ENCODE peak calls at places on chromosomes 6 and 20, in four cellular contexts. X, D, P and W are unnamed samples.

GRCh38 chr20:50029697-50030428 is 47.1 kb downstream of the SNAI1 start:
- DNase-seq in X (no peak), D (no peak), P (peak; percentile 87), W (no peak)

GRCh38 chr6:26575494-26575939 is 21.2 kb upstream of the ABT1 start:
- DNase-seq in X (no peak), D (no peak), P (no peak), W (no peak)

GRCh38 chr20:14189794-14190402 is 147.5 kb downstream of the FLRT3 start:
- DNase-seq in X (no peak), D (no peak), P (peak; percentile 8), W (no peak)

GRCh38 chr20:25573288-25574251 is 11.8 kb downstream of the NINL start:
- DNase-seq in X (no peak), D (no peak), P (peak; percentile 32), W (no peak)

GRCh38 chr6:168113226-168113625 is 34.2 kb upstream of the FRMD1 start:
- DNase-seq in X (no peak), D (peak; percentile 37), P (no peak), W (no peak)

GRCh38 chr20:44326391-44327159 is 10.3 kb upstream of the R3HDML start:
- DNase-seq in X (no peak), D (no peak), P (no peak), W (no peak)

GRCh38 chr20:51097334-51098176 is 74.6 kb upstream of the KCNG1 start:
- DNase-seq in X (no peak), D (no peak), P (no peak), W (no peak)

GRCh38 chr20:37378785-37379598 is 33.1 kb downstream of the SRC start:
- DNase-seq in X (no peak), D (peak; percentile 77), P (no peak), W (no peak)

GRCh38 chr6:170516783-170517616 is 36.1 kb downstream of the PSMB1 start:
- DNase-seq in X (peak; percentile 29), D (no peak), P (peak; percentile 47), W (peak; percentile 35)

GRCh38 chr6:161584051-161584450 is 310.2 kb upstream of the AGPAT4 start:
- DNase-seq in X (no peak), D (no peak), P (no peak), W (no peak)

GRCh38 chr6:136927313-136927712 is 5.2 kb downstream of the SLC35D3 start:
- DNase-seq in X (no peak), D (no peak), P (no peak), W (no peak)

GRCh38 chr20:20079102-20079784 is 26.9 kb downstream of the CFAP61 start:
- DNase-seq in X (no peak), D (no peak), P (no peak), W (no peak)

GRCh38 chr6:12369781-12370262 is 79.7 kb downstream of the EDN1 start:
- DNase-seq in X (no peak), D (peak; percentile 71), P (no peak), W (no peak)
- TF ChIP-seq CTCF in X (no peak), D (no peak), P (no peak), W (no peak)

GRCh38 chr20:59940129-59940955 is at the start of the genes FAM217B and PPP1R3D:
- DNase-seq in X (peak; percentile 91), D (peak; percentile 100), P (peak; percentile 88), W (peak; percentile 84)
- TF ChIP-seq CTCF in X (peak; percentile 43), D (no peak), P (no peak), W (no peak)

DNA sequence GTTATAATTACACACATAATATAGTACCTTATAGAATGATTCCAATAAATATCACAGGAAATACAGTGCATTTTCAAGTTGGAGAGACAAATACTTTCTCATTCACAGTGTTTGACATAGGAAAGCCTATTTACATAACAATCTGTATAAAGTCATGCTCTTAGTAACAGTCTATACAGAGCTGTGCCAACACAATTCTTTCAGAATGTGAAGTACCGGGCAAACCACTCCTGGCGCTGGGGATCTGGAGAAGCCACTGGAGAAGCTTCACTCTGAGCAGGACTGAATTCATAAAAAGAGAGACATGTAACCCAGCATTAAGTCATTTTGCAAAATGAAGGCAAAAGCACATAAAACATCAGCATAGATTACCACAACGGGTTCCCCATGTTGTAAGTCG is 24.9 kb upstream of the MCM9 start:
- DNase-seq in X (no peak), D (no peak), P (no peak), W (no peak)
- TF ChIP-seq CTCF in X (no peak), D (no peak), P (no peak), W (no peak)

DNA sequence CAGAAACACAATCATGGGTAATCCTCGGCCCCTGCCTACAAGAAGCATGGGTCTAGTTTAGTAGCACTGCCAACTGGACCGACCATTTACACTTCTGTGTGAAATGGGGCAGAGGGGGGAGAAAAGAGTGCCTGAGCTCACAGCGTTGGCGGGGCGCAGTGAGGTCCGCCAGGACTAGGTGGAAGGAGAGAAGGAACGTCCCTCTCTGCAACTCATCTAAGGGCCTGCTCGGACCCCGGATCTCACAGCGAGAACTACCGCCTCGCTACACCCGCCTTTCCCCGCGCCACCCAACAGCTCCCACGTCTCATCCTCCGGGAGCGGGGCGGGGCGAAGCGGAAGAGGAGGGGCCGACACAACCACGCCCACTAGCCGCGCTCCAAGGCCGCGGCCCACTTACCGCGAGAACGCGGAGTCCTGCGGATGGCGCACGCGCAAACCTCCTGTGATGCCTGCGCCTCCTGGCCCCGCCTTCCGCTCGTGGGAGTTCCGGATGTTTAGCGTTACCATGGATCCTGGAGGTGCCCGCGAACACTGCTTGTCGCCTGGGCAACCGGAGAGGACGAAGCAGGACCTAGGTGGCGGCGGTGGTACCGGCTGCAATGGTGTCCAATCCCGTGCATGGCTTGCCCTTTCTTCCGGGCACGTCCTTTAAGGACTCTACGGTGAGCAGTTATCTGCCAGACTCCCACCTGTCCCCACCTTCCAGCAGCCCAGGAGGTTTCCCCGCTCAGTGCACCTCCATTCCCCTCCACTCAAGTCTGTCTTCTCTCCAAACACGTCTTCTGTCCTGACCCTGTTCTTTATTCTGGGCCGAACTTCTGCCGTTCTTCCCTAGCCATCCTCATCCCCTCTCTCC is at the start of gene EFHC1:
- DNase-seq in X (peak; percentile 97), D (peak; percentile 99), P (peak; percentile 85), W (peak; percentile 97)
- TF ChIP-seq CTCF in X (peak; percentile 15), D (no peak), P (no peak), W (no peak)

GRCh38 chr20:15236812-15237211 is 899.4 kb upstream of the FLRT3 start:
- DNase-seq in X (no peak), D (no peak), P (no peak), W (no peak)
- TF ChIP-seq CTCF in X (no peak), D (peak; percentile 13), P (peak; percentile 35), W (no peak)

GRCh38 chr6:42929928-42930360 is 664 bp downstream of the CNPY3 start:
- DNase-seq in X (peak; percentile 33), D (no peak), P (no peak), W (peak; percentile 52)

GRCh38 chr6:42932412-42932811 is 3.1 kb downstream of the CNPY3 start:
- DNase-seq in X (no peak), D (no peak), P (no peak), W (no peak)

GRCh38 chr6:42928748-42929087 is 562 bp upstream of the CNPY3 start:
- DNase-seq in X (no peak), D (no peak), P (no peak), W (no peak)

GRCh38 chr6:42933195-42933594 is 3.9 kb downstream of the CNPY3 start:
- DNase-seq in X (no peak), D (no peak), P (no peak), W (no peak)

GRCh38 chr6:42929088-42929927 is at the start of gene CNPY3:
- DNase-seq in X (peak; percentile 92), D (peak; percentile 98), P (peak; percentile 81), W (peak; percentile 91)
- TF ChIP-seq CTCF in X (no peak), D (no peak), P (no peak), W (no peak)

GRCh38 chr20:3612795-3613560 is 50.2 kb downstream of the GFRA4 start:
- DNase-seq in X (no peak), D (no peak), P (no peak), W (no peak)
- TF ChIP-seq CTCF in X (no peak), D (no peak), P (no peak), W (no peak)

GRCh38 chr6:76247527-76247926 is 175.1 kb upstream of the IMPG1 start:
- DNase-seq in X (no peak), D (no peak), P (no peak), W (no peak)
- TF ChIP-seq CTCF in X (no peak), D (no peak), P (no peak), W (no peak)